ENCODE peak calls at places on chromosomes 5 and 9, in five cellular contexts. Q is H1, G is HepG2, F is K562, Y is GM12878. C is an unnamed sample.

GRCh38 chr9:127528407-127529251 is 77.3 kb downstream of the LRSAM1 start:
- DNase-seq in G (no peak), Y (no peak), F (no peak), Q (no peak), C (no peak)

GRCh38 chr5:64612349-64612961 is 77.8 kb upstream of the SHISAL2B start:
- DNase-seq in Q (no peak), G (peak; percentile 39), F (peak; percentile 15), Y (no peak), C (peak; percentile 20)

GRCh38 chr9:108830292-108830691 is 25.5 kb downstream of the ACTL7B start:
- DNase-seq in G (no peak), F (no peak), Q (no peak), Y (no peak), C (no peak)

GRCh38 chr5:77214151-77214550 is 3.7 kb downstream of the PDE8B start:
- DNase-seq in Y (no peak), Q (no peak), G (no peak), F (no peak), C (no peak)

GRCh38 chr9:73132034-73132776 is 19.5 kb upstream of the ANXA1 start:
- DNase-seq in Q (no peak), Y (peak; percentile 55), F (no peak), G (no peak), C (peak; percentile 4)

GRCh38 chr9:128201441-128202369 is 1.5 kb upstream of the DNM1 start:
- DNase-seq in G (peak; percentile 32), F (no peak), Q (no peak), Y (no peak), C (no peak)

GRCh38 chr5:95709967-95710650 is 21.0 kb upstream of the RHOBTB3 start:
- DNase-seq in G (peak; percentile 44), Y (no peak), F (no peak), Q (no peak), C (no peak)

GRCh38 chr9:112861638-112862555 is 28.8 kb downstream of the SLC46A2 start:
- DNase-seq in Y (no peak), F (no peak), Q (no peak), G (no peak), C (no peak)

GRCh38 chr9:83569326-83569725 is 31.1 kb upstream of the FRMD3 start:
- DNase-seq in Q (no peak), Y (no peak), G (no peak), F (no peak), C (no peak)

GRCh38 chr9:137606005-137606601 is 617 bp downstream of the ARRDC1 start:
- DNase-seq in F (no peak), Q (no peak), Y (no peak), G (no peak), C (peak; percentile 65)

GRCh38 chr9:136664000-136664798 is 1.5 kb downstream of the EGFL7 start:
- DNase-seq in F (peak; percentile 42), G (no peak), Y (no peak), Q (no peak), C (no peak)

GRCh38 chr5:64939772-64940510 is 171.2 kb downstream of the CWC27 start:
- DNase-seq in G (peak; percentile 79), Y (no peak), Q (no peak), F (no peak), C (no peak)

GRCh38 chr5:123036391-123037103 is at the start of gene PPIC:
- DNase-seq in F (peak; percentile 76), Q (peak; percentile 36), G (peak; percentile 50), Y (no peak), C (peak; percentile 93)

GRCh38 chr9:118928723-118929122 is 440.5 kb downstream of the BRINP1 start:
- DNase-seq in F (no peak), G (no peak), Y (no peak), Q (no peak), C (no peak)

GRCh38 chr5:141192110-141192725 is at the start of gene PCDHB10:
- DNase-seq in Q (no peak), F (peak; percentile 34), Y (no peak), G (peak; percentile 9), C (peak; percentile 53)

GRCh38 chr5:115486728-115487127 is 57.8 kb downstream of the FEM1C start:
- DNase-seq in Q (no peak), F (no peak), Y (no peak), G (no peak), C (no peak)

GRCh38 chr5:149863830-149864229 is 80.8 kb downstream of the PDE6A start:
- DNase-seq in G (no peak), F (no peak), Y (no peak), Q (no peak), C (no peak)

GRCh38 chr5:91207248-91207647 is 175.9 kb downstream of the ARRDC3 start:
- DNase-seq in Y (no peak), G (no peak), F (no peak), Q (no peak), C (no peak)

GRCh38 chr5:1409386-1410110 is 35.7 kb downstream of the SLC6A3 start:
- DNase-seq in F (peak; percentile 72), Q (no peak), G (no peak), Y (no peak), C (no peak)

GRCh38 chr5:145965804-145966203 is 29.4 kb downstream of the SH3RF2 start:
- DNase-seq in G (no peak), Q (no peak), Y (no peak), F (no peak), C (no peak)

GRCh38 chr5:160556886-160557285 is 135.2 kb downstream of the PTTG1 start:
- DNase-seq in F (no peak), Y (no peak), G (no peak), Q (no peak), C (no peak)

GRCh38 chr5:10578869-10579268 is 15.0 kb downstream of the ANKRD33B start:
- DNase-seq in Q (no peak), F (no peak), G (no peak), Y (peak; percentile 79), C (no peak)

DNA sequence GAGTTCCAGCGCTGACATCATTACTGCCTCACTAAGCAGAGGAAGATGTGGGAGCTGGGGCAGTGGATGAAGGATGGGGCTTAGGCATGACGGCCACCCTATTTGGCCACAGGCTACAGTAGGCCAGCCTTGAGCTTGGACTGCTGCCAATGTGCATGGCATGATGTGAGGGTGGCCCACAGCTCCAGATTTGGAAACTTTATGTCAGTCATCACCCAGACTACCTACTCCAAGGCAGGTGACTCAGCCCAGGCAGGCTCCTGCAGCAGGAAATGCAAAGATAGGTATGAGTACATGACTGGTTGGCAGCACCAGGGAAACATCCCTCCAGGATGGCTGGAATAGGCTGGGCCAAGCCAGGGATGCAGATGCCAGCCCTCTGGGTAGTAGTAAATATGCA is 303.6 kb downstream of the SPOCK1 start:
- DNase-seq in F (no peak), Q (no peak), G (no peak), Y (no peak), C (no peak)
- TF ChIP-seq JUND in F (no peak), Q (no peak), G (no peak), Y (no peak), C (no peak)

GRCh38 chr5:73678807-73679206 is 52.8 kb downstream of the ARHGEF28 start:
- DNase-seq in G (no peak), Y (no peak), F (no peak), Q (no peak), C (no peak)

GRCh38 chr5:73678322-73678740 is 52.3 kb downstream of the ARHGEF28 start:
- DNase-seq in Y (no peak), G (peak; percentile 95), F (no peak), Q (no peak), C (no peak)

GRCh38 chr5:73673161-73673591 is 47.2 kb downstream of the ARHGEF28 start:
- DNase-seq in Q (no peak), Y (no peak), G (peak; percentile 67), F (no peak), C (no peak)

GRCh38 chr5:73672130-73672529 is 46.1 kb downstream of the ARHGEF28 start:
- DNase-seq in G (no peak), Q (no peak), Y (no peak), F (peak; percentile 12), C (no peak)

DNA sequence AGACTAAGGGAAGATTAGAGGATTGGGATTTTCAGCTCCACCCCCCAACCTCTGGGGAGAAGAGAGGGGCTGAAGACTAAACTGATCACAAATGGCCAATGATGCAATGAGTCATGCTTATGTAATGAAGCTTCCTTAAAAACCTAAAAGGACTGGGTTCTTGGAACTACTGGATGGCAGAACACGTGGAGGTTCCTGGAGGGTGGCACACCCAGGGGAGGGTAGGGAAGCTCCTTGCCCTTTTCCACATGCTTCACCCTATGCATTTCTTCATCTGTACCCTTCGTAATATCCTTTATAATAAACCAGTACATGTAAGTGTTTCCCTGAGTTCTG is 48.6 kb downstream of the ARHGEF28 start:
- DNase-seq in Q (no peak), F (no peak), Y (no peak), G (no peak), C (no peak)
- TF ChIP-seq MAX in Q (no peak), F (no peak), Y (no peak), G (no peak), C (no peak)

GRCh38 chr5:83026507-83026906 is 50.7 kb downstream of the TMEM167A start:
- DNase-seq in Y (no peak), Q (no peak), F (no peak), G (no peak), C (no peak)
- TF ChIP-seq CHD2 in Y (no peak), Q (no peak), F (no peak), G (no peak), C (no peak)

DNA sequence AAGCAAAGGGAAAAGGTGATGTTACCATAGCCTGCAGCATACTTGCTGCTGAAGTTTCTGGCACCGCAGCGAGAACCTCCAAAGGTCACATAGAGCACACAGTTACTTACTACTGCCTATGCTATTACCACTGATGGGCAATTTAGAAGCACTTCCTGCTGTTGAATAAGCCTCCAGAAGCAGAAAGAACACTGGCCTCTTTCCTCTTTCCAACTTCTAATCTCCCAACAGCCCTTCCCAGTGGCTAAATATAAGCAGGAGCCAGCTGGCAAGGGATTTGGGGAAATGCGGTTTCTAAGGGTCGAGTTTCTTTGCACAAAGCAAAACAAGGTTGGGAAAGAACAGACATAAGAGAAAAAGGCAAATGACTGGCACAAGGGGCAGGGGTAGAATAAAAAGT is 669.2 kb upstream of the ACO1 start:
- DNase-seq in F (no peak), Q (no peak), G (no peak), Y (no peak), C (no peak)
- TF ChIP-seq JUND in F (no peak), Q (no peak), G (no peak), Y (no peak), C (no peak)

DNA sequence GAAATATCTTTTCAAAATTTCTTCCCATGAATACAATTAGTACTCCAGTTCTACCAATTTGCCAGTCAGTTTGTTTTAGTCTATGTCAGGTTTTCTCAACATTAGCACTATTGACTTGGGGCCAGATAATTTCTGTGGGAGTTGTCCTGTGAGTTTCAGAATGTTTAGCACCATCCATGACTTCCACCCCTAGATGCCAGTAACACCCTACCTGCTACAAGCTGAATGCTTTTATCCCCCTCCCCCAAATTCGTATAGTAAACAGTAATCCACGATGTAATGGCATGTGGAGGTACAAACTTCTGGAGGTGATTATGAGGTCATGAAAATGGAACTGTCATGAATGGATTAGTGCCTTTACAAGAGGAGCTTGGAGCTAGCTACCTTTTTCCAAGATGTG is 420.0 kb downstream of the CDH18 start:
- DNase-seq in F (no peak), Q (no peak), G (no peak), Y (no peak), C (no peak)
- TF ChIP-seq MAX in F (no peak), Q (no peak), G (no peak), Y (no peak), C (no peak)

GRCh38 chr9:4677392-4677791 is 2.0 kb upstream of the CDC37L1 start:
- DNase-seq in G (no peak), F (no peak), Y (no peak), Q (no peak), C (no peak)
- TF ChIP-seq CHD2 in G (no peak), F (no peak), Y (no peak), Q (no peak), C (no peak)